ENCODE peak calls at places on chromosome 2, in seven cellular contexts. X is GM12865, W is psoas muscle, F is GM06990, E is HFF-Myc, Q is cardiac fibroblast, I is adrenal gland. G is an unnamed sample.

GRCh38 chr2:173231465-173231864 is 123.2 kb upstream of the CDCA7 start:
- DNase-seq in X (no peak), W (no peak), F (no peak), E (no peak), Q (no peak), I (no peak), G (no peak)

GRCh38 chr2:39484206-39484605 is 47.1 kb upstream of the MAP4K3 start:
- DNase-seq in X (no peak), W (no peak), F (no peak), E (no peak), Q (no peak), I (no peak), G (no peak)

GRCh38 chr2:209331291-209331844 is 92.5 kb upstream of the MAP2 start:
- DNase-seq in X (peak), W (no peak), F (no peak), E (peak), Q (peak), I (no peak), G (peak)

GRCh38 chr2:168050377-168050776 is 197.0 kb downstream of the STK39 start:
- DNase-seq in X (no peak), W (no peak), F (no peak), E (no peak), Q (no peak), I (no peak), G (no peak)

GRCh38 chr2:79660552-79660951 is 147.7 kb downstream of the CTNNA2 start:
- DNase-seq in X (no peak), W (no peak), F (no peak), E (no peak), Q (peak), I (no peak), G (no peak)

GRCh38 chr2:43467889-43468288 is 127.9 kb downstream of the THADA start:
- DNase-seq in X (no peak), W (no peak), F (no peak), E (no peak), Q (peak), I (no peak), G (peak)

GRCh38 chr2:47208852-47209606 is 53.9 kb upstream of the STPG4 start:
- DNase-seq in X (no peak), W (no peak), F (no peak), E (no peak), Q (no peak), I (no peak), G (no peak)

GRCh38 chr2:68193144-68193543 is 35.5 kb downstream of the PNO1 start:
- DNase-seq in X (no peak), W (no peak), F (no peak), E (no peak), Q (peak), I (no peak), G (no peak)

GRCh38 chr2:215950009-215950408 is 63.3 kb downstream of the MREG start:
- DNase-seq in X (peak), W (no peak), F (peak), E (peak), Q (peak), I (no peak), G (no peak)

GRCh38 chr2:71898851-71899681 is 248.6 kb downstream of the CYP26B1 start:
- DNase-seq in X (no peak), W (no peak), F (no peak), E (no peak), Q (no peak), I (no peak), G (no peak)

GRCh38 chr2:220373878-220374277 is 746.4 kb downstream of the SLC4A3 start:
- DNase-seq in X (no peak), W (no peak), F (no peak), E (no peak), Q (peak), I (no peak), G (no peak)

GRCh38 chr2:55097462-55098410 is 47.5 kb upstream of the RTN4 start:
- DNase-seq in X (no peak), W (peak), F (no peak), E (no peak), Q (peak), I (no peak), G (peak)

GRCh38 chr2:187055463-187055862 is 206.5 kb upstream of the ZSWIM2 start:
- DNase-seq in X (peak), W (peak), F (no peak), E (no peak), Q (peak), I (peak), G (no peak)

DNA sequence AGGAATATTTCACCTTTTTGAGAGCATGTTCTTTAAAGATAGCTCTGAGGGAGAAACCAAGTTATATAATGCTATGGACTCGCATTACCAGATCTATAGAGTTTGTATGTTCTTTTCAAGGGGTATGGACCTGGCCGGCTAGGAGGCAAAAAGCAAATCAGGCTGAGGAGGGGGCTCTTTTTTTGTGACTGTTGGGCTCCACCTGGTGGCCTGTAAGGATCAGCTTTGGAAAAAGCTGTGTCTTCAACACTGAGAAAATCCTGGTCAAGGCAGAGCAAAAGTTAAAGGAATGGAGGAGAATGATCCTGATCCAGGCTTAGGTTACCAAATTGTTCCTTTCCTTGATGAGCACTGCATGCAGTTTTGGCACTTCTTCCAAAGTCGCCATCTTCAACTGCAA is 180.5 kb downstream of the DIS3L2 start:
- DNase-seq in X (peak), W (no peak), F (no peak), E (no peak), Q (peak), I (peak), G (no peak)
- TF ChIP-seq CTCF in X (peak), W (peak), F (peak), E (peak), Q (peak), I (peak), G (peak)

DNA sequence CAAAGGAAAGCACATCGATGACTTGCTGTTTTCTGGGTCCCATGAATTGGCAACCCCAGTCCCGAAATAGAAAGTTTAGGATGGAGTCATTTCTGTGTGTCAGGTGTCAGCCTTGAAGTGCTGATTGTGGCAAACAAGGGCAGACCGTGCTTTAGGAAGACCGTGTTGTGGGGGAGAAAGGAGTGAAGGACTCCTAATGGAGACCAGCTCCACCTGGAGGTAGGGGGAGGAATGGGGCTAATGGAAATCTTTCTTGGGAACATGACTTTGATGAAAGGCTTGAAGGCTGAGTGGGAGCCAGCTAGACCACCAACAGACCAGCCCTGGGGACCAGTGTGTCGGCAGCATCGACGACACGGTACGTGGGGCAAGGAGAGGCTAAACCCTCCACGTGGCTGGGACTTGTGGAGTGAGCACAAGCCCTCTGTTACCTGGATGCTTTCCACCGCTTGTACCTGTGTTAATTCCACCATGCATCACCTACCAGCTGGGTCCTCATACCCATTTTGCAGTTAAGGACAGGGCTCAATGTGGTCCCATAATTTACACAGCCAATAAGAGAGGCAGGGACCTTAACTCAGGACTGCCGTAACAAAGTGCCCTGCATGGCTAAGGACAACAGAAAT is 104.2 kb downstream of the SH3BP4 start:
- DNase-seq in X (no peak), W (no peak), F (no peak), E (no peak), Q (peak), I (no peak), G (no peak)
- H3K4me3 ChIP-seq in X (no peak), W (no peak), F (no peak), E (no peak), Q (no peak), I (no peak), G (no peak)

DNA sequence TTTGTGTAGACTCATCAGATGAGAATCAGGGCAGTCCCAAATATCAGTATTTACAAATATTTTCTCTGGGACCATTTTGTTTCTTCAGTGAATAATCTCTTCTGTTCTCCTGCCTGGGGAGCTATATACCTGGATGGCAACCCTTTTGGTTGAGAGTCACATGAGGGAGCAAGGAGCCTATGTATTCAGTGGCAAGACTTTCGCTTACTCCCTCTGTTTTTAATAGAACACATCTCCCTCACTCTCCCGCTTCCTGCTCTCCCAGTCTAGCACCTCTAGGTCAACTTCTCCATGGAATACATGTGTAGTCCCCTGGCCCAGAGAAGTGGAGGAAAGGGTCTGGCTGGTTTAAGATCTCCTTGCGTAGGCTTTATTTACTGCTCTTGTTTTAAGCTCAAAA is 600.3 kb downstream of the CCDC85A start:
- DNase-seq in X (no peak), W (no peak), F (no peak), E (no peak), Q (no peak), I (no peak), G (no peak)
- TF ChIP-seq CTCF in X (no peak), W (no peak), F (no peak), E (no peak), Q (no peak), I (no peak), G (no peak)

DNA sequence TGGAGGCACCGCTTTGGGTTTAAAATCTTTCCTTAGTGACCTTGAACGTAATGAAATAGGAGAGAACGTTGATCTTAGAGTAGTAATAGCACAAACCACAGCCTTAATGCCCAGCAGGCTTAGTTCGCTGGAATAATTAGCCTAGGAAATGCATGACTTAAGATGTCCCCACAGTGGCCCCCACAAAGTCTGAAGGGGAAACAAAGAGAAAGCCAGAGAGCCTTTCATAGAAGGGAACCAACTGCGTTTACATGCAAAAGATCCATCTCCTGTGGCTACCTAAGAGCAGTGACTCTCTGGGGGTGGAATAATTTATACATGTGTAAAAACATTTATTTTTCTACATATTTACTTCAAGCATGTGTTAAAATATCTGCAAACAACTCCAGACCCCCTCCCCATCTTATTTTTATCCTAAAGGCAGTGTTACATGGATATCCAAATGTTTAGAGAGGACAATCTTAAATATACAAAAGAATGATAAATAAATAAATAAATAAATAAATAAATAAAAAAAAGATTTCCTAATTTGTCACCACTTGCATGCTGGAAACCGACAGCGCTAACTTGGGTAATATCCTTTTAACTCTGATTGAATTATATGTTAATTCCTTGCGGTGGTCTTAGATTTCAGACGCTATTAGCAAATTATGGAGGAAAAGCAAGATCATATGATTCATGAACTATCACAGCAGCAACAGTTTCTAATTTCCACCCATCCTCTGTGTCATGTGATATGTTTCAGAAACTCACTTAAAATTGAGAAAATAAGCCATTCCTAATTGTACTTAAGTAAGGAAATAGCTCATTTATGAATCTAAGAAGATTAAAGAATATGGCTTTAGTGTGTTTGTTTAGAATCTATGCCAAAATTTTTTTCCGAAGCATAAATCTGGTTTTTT is 23.4 kb upstream of the CYP1B1 start:
- DNase-seq in X (no peak), W (no peak), F (no peak), E (no peak), Q (no peak), I (no peak), G (no peak)
- H3K4me3 ChIP-seq in X (no peak), W (peak), F (no peak), E (no peak), Q (no peak), I (peak), G (peak)

DNA sequence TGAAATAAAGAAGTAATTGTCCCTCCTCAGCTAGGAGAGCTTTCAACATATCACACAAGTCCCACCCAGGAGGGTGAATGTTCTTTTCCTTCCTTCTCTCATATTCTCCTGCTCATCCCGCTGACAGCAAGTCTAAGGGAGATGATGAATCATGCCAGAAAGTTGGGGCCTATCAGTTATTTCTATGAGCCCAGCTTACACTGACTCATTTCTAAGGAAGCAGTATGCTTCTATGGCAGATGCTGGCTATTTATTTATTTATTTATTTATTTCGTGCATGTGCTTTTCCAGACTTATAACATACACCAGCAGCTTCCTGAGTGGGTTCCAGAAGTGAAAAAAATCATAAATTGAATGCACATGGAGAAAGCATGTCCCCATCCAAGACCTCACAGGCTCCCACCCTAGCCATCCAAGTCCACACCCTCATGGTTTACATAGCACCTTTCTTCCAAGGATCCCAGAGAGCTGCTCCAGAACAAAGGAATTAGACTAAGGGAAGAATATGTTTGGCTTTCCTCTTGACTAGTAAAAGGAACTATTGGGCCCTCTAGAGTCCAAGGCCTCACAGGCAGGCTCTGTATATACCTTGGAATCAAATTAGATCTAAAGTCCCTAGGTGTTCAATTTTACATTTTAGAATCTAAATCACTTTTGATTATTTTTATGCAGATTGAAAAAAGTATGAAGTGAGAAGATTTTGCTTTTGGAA is 1074.2 kb upstream of the ZEB2 start:
- DNase-seq in X (no peak), W (no peak), F (no peak), E (peak), Q (peak), I (no peak), G (peak)
- TF ChIP-seq CTCF in X (no peak), W (no peak), F (no peak), E (peak), Q (peak), I (no peak), G (peak)

GRCh38 chr2:10765914-10766313 is 44.5 kb downstream of the ATP6V1C2 start:
- DNase-seq in X (no peak), W (no peak), F (no peak), E (no peak), Q (no peak), I (no peak), G (no peak)
- H3K4me3 ChIP-seq in X (no peak), W (no peak), F (no peak), E (no peak), Q (no peak), I (no peak), G (no peak)

DNA sequence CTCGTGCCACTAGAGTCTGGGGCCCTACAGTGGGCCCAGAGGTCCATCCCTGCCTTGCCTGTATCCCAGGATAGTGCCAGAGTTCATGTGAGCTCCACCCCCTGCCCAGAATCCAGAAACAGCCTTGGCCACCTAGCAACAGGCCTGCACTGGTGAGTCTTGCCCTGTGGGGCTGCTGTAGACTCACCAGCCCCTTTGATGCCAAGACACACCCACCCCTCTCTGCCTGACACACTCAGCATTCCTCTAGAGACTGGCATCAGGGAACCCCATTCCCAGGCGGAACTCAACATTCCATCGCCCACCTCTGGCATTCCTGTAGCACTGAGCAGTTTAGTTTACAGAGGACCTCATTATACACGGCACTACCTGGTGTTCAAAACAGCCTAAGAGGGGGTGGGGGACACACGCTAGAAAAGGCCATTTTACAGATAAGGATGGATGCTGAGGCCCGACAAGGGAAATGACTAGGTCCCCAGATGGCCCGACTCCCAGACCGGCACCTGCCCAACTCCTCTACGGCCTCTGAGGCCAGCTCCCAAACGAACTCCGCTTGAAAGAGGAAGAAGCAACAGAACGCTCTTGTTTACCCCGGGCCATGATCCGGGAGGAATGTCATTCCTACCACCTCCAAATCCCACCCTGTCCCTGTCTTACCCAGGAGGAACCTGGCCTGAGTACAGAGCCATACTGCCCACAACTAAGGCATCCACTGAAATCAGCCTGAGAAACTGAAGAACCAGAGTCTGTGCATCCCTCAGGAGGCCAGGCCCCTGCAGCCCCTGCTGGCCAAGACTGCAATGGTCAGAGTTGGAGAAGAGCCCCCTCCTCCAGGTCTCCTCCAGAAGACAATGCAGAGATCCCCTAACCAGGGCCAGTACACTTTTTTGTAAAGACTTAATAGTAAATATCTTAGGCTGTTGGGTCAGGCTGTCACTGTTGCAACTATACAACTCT is 180.2 kb downstream of the TNS1 start:
- DNase-seq in X (no peak), W (no peak), F (no peak), E (no peak), Q (peak), I (no peak), G (peak)
- TF ChIP-seq CTCF in X (no peak), W (no peak), F (no peak), E (no peak), Q (peak), I (no peak), G (peak)

DNA sequence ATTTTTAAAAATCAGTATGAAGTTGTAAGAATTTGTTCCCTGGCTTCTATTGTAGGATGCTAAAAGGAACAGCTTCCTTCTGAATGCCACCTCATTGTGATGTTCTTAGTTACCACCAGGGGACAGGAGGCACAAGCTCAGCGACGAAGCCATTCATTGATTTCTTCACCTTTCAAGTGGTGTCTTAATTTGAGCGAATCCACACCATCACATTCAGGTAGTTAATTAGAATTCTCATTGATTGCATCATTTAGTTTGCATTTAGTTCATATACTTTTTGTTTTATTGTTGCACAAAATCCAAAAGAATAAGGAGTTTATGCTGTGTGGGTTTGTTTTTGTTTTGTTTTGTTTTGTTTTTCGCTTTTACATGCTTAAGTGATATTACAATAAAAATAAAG is 23.1 kb downstream of the CYP27C1 start:
- DNase-seq in X (peak), W (no peak), F (no peak), E (no peak), Q (peak), I (no peak), G (no peak)
- H3K4me3 ChIP-seq in X (peak), W (no peak), F (peak), E (no peak), Q (no peak), I (no peak), G (no peak)

GRCh38 chr2:37984176-37984575 is 59.1 kb downstream of the RMDN2 start:
- DNase-seq in X (no peak), W (no peak), F (no peak), E (no peak), Q (no peak), I (no peak), G (no peak)

GRCh38 chr2:37983719-37984118 is 58.6 kb downstream of the RMDN2 start:
- DNase-seq in X (no peak), W (no peak), F (no peak), E (no peak), Q (no peak), I (no peak), G (no peak)

GRCh38 chr2:37985333-37985732 is 60.2 kb downstream of the RMDN2 start:
- DNase-seq in X (peak), W (no peak), F (no peak), E (no peak), Q (peak), I (no peak), G (no peak)

GRCh38 chr2:37982847-37983246 is 57.8 kb downstream of the RMDN2 start:
- DNase-seq in X (no peak), W (no peak), F (no peak), E (no peak), Q (no peak), I (no peak), G (no peak)

GRCh38 chr2:37984589-37984988 is 59.5 kb downstream of the RMDN2 start:
- DNase-seq in X (no peak), W (no peak), F (no peak), E (no peak), Q (peak), I (no peak), G (no peak)
- TF ChIP-seq CTCF in X (no peak), W (no peak), F (no peak), E (no peak), Q (peak), I (no peak), G (peak)

GRCh38 chr2:240996161-240996833 is 2.1 kb upstream of the SNED1 start:
- DNase-seq in X (no peak), W (peak), F (no peak), E (no peak), Q (no peak), I (peak), G (no peak)

GRCh38 chr2:240998706-240999000 is 235 bp downstream of the SNED1 start:
- DNase-seq in X (no peak), W (no peak), F (no peak), E (no peak), Q (no peak), I (no peak), G (no peak)

GRCh38 chr2:240997856-240998705 is at the start of gene SNED1:
- DNase-seq in X (peak), W (peak), F (peak), E (no peak), Q (peak), I (peak), G (no peak)

GRCh38 chr2:240996834-240997140 is 1.6 kb upstream of the SNED1 start:
- DNase-seq in X (no peak), W (no peak), F (no peak), E (no peak), Q (no peak), I (no peak), G (no peak)

GRCh38 chr2:240997141-240997855 is 1.1 kb upstream of the SNED1 start:
- DNase-seq in X (no peak), W (peak), F (no peak), E (no peak), Q (peak), I (peak), G (no peak)
- H3K4me3 ChIP-seq in X (no peak), W (peak), F (no peak), E (no peak), Q (no peak), I (peak), G (no peak)

G was measured in retinal pigment epithelial cell.